ENCODE peak calls at places on chromosomes 11 and 22, in four cellular contexts. E is mesenchymal stem cell, C is IMR-90, K is H1. A is an unnamed sample.

GRCh38 chr11:9847636-9848035 is 183.8 kb downstream of the SWAP70 start:
- DNase-seq in K (no peak), E (no peak), C (no peak), A (no peak)

GRCh38 chr11:3959015-3959917 is 103.8 kb downstream of the STIM1 start:
- DNase-seq in C (peak; percentile 71), K (no peak), E (peak; percentile 41), A (no peak)

GRCh38 chr11:66333896-66334604 is 2.2 kb downstream of the RIN1 start:
- DNase-seq in E (no peak), C (no peak), K (no peak), A (no peak)

GRCh38 chr11:19714387-19715363 is 2.0 kb downstream of the NAV2 start:
- DNase-seq in C (peak; percentile 85), E (peak; percentile 21), K (no peak), A (peak; percentile 66)

GRCh38 chr11:31233425-31233824 is 136.1 kb downstream of the DCDC1 start:
- DNase-seq in C (no peak), K (no peak), E (no peak), A (no peak)

GRCh38 chr11:69166186-69167115 is 10.7 kb downstream of the SMIM38 start:
- DNase-seq in C (peak; percentile 93), K (peak; percentile 61), E (peak; percentile 94), A (peak; percentile 66)

GRCh38 chr22:28018461-28018927 is 99.4 kb upstream of the PITPNB start:
- DNase-seq in C (no peak), E (no peak), K (no peak), A (no peak)

GRCh38 chr11:121328967-121329653 is 36.5 kb downstream of the SC5D start:
- DNase-seq in E (no peak), K (no peak), C (no peak), A (no peak)

GRCh38 chr11:1227551-1228182 is 4.8 kb downstream of the MUC5B start:
- DNase-seq in E (no peak), C (no peak), K (no peak), A (peak; percentile 20)

GRCh38 chr22:49958961-49959781 is 1.4 kb upstream of the PIM3 start:
- DNase-seq in C (no peak), E (no peak), K (no peak), A (no peak)

GRCh38 chr11:116276051-116277044 is 496.4 kb downstream of the BUD13 start:
- DNase-seq in C (peak; percentile 30), E (peak; percentile 34), K (peak; percentile 86), A (peak; percentile 94)

GRCh38 chr11:78460468-78460867 is 42.8 kb upstream of the GAB2 start:
- DNase-seq in K (no peak), E (no peak), C (peak; percentile 71), A (no peak)

GRCh38 chr22:30356392-30357230 is at the start of the genes CCDC157 and SF3A1:
- DNase-seq in C (peak; percentile 91), K (peak; percentile 72), E (peak; percentile 94), A (peak; percentile 93)

GRCh38 chr11:84958295-84958694 is 668.8 kb downstream of the DLG2 start:
- DNase-seq in E (no peak), C (no peak), K (no peak), A (no peak)

GRCh38 chr22:33657670-33658069 is 262.6 kb downstream of the LARGE1 start:
- DNase-seq in K (no peak), C (no peak), E (no peak), A (no peak)

GRCh38 chr11:538431-539051 is 1.2 kb downstream of the LRRC56 start:
- DNase-seq in K (no peak), C (no peak), E (no peak), A (no peak)

GRCh38 chr11:35178862-35179261 is 39.9 kb downstream of the CD44 start:
- DNase-seq in C (peak; percentile 35), K (no peak), E (peak; percentile 65), A (no peak)

GRCh38 chr11:134730096-134730495 is 318.1 kb upstream of the B3GAT1 start:
- DNase-seq in K (no peak), E (no peak), C (no peak), A (no peak)

GRCh38 chr22:43162412-43163150 is 11.2 kb downstream of the TSPO start:
- DNase-seq in E (no peak), C (no peak), K (no peak), A (no peak)
- H3K23ac ChIP-seq in E (no peak overlapping the region), C (no peak overlapping the region), K (no peak overlapping the region), A (no peak overlapping the region)

DNA sequence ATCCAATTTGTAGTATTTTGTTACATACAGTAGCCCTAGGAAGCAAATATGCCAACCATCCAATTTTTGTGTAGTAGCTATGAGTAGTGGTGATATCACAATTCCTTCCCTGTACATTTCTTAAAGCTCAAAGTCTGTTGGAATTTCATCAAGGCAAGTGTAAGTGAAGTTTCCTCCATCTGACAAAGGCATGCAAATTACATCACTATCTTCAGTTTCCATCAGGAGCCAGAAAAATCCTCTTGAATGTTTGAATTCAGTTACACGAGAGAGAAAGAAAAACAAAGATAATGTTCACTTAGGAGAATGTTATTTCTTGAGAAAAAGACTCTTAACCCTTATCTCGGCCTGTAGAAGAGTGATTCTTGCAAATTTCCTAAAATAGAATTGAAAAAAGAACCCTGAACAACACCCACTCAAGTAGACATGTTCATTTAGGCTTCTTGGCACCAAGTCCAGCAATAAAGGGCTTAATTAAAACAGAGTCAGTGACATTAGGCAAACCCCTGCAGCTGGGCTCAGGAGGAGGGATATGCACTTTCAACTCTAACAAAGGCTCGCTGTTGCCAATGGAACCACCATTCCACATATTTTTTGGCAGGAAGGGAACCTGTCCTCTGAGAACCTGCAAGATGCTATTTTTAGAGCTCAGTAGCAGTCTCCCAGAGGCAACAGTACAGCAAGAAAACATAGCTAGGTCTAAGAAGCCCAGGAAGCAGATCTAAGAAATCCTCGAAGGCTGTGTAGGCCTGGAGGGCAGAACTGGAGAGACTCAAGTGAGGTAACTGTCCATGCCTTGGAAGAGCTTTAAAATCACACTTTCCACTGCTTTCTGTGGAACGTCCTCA is 144.6 kb downstream of the CCDC81 start:
- DNase-seq in E (peak; percentile 82), K (no peak), C (peak; percentile 95), A (no peak)
- H2AK5ac ChIP-seq in E (peak overlapping the region; percentile 87), K (no peak overlapping the region), C (peak overlapping the region; percentile 95), A (no peak overlapping the region)

GRCh38 chr22:39174498-39175120 is 22.1 kb upstream of the CBX7 start:
- DNase-seq in K (peak; percentile 100), C (peak; percentile 89), E (peak; percentile 94), A (peak; percentile 99)
- H2AFZ ChIP-seq in K (no peak overlapping the region), C (peak overlapping the region; percentile 81), E (no peak overlapping the region), A (no peak overlapping the region)

GRCh38 chr22:23098718-23099524 is 28.6 kb downstream of the GNAZ start:
- DNase-seq in C (no peak), E (no peak), K (no peak), A (no peak)
- H3K23ac ChIP-seq in C (no peak overlapping the region), E (no peak overlapping the region), K (no peak overlapping the region), A (no peak overlapping the region)

DNA sequence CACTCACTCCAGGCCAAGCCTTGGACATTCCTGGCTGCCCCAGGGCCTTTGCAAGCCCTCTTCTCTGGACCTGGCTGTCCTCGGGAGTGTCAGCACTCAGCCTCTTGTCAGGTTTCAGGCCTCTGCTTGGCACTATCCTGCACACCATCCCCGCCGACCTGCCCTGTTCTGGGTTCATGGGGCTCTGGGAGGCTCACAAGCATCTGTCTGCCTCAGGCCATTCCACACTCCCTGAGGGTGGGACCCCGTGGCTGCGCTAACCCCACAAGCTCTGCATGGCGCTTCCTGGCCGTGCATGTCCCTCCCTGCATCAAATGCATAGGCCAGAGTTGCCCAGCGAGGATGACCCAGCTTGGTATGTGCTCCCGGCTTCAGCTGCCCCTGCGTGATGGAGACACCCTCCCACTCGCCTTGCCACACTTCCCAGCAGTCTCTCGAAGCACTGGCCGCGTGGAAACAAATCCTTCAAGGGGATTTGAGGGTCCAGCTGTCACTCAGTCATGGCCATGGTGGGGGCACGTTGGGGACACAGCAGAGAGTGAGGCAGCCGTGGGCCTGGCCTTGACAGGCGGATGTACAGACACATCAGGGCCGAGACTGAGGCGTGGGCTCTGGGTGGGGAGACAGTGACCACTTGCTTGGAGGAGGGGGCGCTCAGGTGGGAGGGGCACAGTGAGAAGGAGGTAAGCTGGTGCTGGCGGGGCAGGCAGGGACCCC is 87.3 kb downstream of the KCNQ1 start:
- DNase-seq in C (no peak), E (no peak), K (no peak), A (no peak)
- H2AK5ac ChIP-seq in C (peak overlapping the region; percentile 28), E (no peak overlapping the region), K (no peak overlapping the region), A (no peak overlapping the region)

A was measured in H9.